ENCODE peak calls at places on chromosomes 3 and 15, in seven cellular contexts. M is foreskin fibroblast, W is adrenal gland, T is progenitor cell of endocrine pancreas, Z is type B pancreatic cell, G is WTC11, N is thoracic aorta. B is an unnamed sample.

GRCh38 chr15:101092867-101093202 is 159.0 kb downstream of the CHSY1 start:
- DNase-seq in W (no peak), N (no peak), Z (no peak), G (no peak), T (no peak), M (no peak), B (no peak)

GRCh38 chr3:88291516-88291915 is 141.8 kb downstream of the C3orf38 start:
- DNase-seq in M (no peak), T (no peak), N (no peak), Z (no peak), G (no peak), W (no peak), B (no peak)

GRCh38 chr3:174101244-174101643 is 703.7 kb downstream of the NLGN1 start:
- DNase-seq in M (no peak), N (no peak), W (no peak), Z (no peak), G (no peak), T (no peak), B (no peak)

GRCh38 chr15:60353245-60353940 is 44.4 kb downstream of the ANXA2 start:
- DNase-seq in W (no peak), G (no peak), M (peak; percentile 64), N (no peak), T (no peak), Z (no peak), B (no peak)

GRCh38 chr3:14920536-14920935 is 26.8 kb upstream of the NR2C2 start:
- DNase-seq in N (no peak), W (no peak), T (no peak), G (no peak), M (no peak), Z (no peak), B (no peak)

GRCh38 chr3:62193586-62194345 is 179.6 kb downstream of the FEZF2 start:
- DNase-seq in N (no peak), Z (no peak), G (no peak), T (no peak), M (no peak), W (no peak), B (no peak)

GRCh38 chr15:74565381-74566085 is 24.5 kb downstream of the ARID3B start:
- DNase-seq in N (no peak), W (no peak), Z (no peak), G (no peak), M (no peak), T (no peak), B (no peak)

GRCh38 chr3:113536627-113537101 is 4.3 kb downstream of the SIDT1 start:
- DNase-seq in G (no peak), N (no peak), T (no peak), W (no peak), Z (no peak), M (peak; percentile 28), B (no peak)

GRCh38 chr3:90184861-90185260 is 1077.4 kb downstream of the EPHA3 start:
- DNase-seq in Z (no peak), N (no peak), G (no peak), M (peak; percentile 70), W (no peak), T (no peak), B (no peak)

GRCh38 chr15:41465822-41466421 is 27.8 kb upstream of the ITPKA start:
- DNase-seq in M (peak; percentile 80), Z (no peak), T (no peak), N (no peak), G (no peak), W (no peak), B (no peak)

GRCh38 chr3:66073464-66074141 is 34.9 kb upstream of the MAGI1 start:
- DNase-seq in T (no peak), G (no peak), N (no peak), Z (no peak), M (no peak), W (no peak), B (no peak)

GRCh38 chr3:100366424-100366823 is 31.9 kb downstream of the NIT2 start:
- DNase-seq in Z (no peak), M (no peak), T (no peak), W (no peak), G (no peak), N (no peak), B (no peak)

GRCh38 chr15:98154863-98155262 is 194.4 kb downstream of the ARRDC4 start:
- DNase-seq in W (no peak), Z (no peak), G (no peak), M (peak; percentile 85), T (no peak), N (no peak), B (no peak)

GRCh38 chr15:44726136-44726535 is 10.2 kb upstream of the TRIM69 start:
- DNase-seq in G (no peak), W (no peak), M (peak; percentile 39), T (no peak), N (no peak), Z (no peak), B (no peak)

GRCh38 chr3:94303897-94304296 is 241.0 kb downstream of the NSUN3 start:
- DNase-seq in W (no peak), T (no peak), M (no peak), Z (no peak), G (peak; percentile 11), N (no peak), B (no peak)

GRCh38 chr3:174403831-174404230 is 455.3 kb upstream of the NAALADL2 start:
- DNase-seq in W (no peak), M (no peak), Z (no peak), N (no peak), G (no peak), T (no peak), B (no peak)

GRCh38 chr3:182501861-182502260 is 291.4 kb upstream of the ATP11B start:
- DNase-seq in G (no peak), W (no peak), N (no peak), Z (no peak), T (no peak), M (no peak), B (no peak)

GRCh38 chr3:123279121-123279520 is 77.4 kb downstream of the SEC22A start:
- DNase-seq in N (no peak), M (no peak), Z (no peak), T (no peak), W (no peak), G (no peak), B (no peak)

GRCh38 chr15:42510258-42511009 is 15.0 kb downstream of the SNAP23 start:
- DNase-seq in W (no peak), G (no peak), T (no peak), Z (no peak), N (no peak), M (no peak), B (no peak)

GRCh38 chr3:24086597-24087369 is 141.7 kb downstream of the NR1D2 start:
- DNase-seq in N (no peak), T (no peak), G (no peak), M (peak; percentile 76), W (no peak), Z (no peak), B (no peak)

GRCh38 chr3:184155644-184156521 is 706 bp downstream of the DVL3 start:
- DNase-seq in M (peak; percentile 60), W (peak; percentile 53), G (peak; percentile 47), N (no peak), Z (no peak), T (no peak), B (peak; percentile 52)

GRCh38 chr15:100925480-100925879 is 6.3 kb downstream of the LRRK1 start:
- DNase-seq in T (no peak), Z (no peak), M (no peak), G (no peak), W (no peak), N (no peak), B (no peak)

GRCh38 chr3:156615592-156616173 is 58.7 kb upstream of the TIPARP start:
- DNase-seq in G (no peak), Z (no peak), T (no peak), W (no peak), N (no peak), M (peak; percentile 86), B (no peak)

GRCh38 chr3:22960326-22960984 is 242.7 kb upstream of the UBE2E2 start:
- DNase-seq in Z (no peak), N (no peak), W (peak; percentile 28), G (peak; percentile 17), T (no peak), M (peak; percentile 75), B (peak; percentile 26)

GRCh38 chr15:36161108-36161507 is 418.3 kb upstream of the CDIN1 start:
- DNase-seq in M (no peak), T (no peak), Z (no peak), N (no peak), G (no peak), W (no peak), B (no peak)

GRCh38 chr15:36156855-36157521 is 422.4 kb upstream of the CDIN1 start:
- DNase-seq in T (no peak), N (no peak), W (no peak), M (peak; percentile 73), Z (no peak), G (peak; percentile 10), B (peak; percentile 27)

GRCh38 chr15:36161781-36162212 is 417.6 kb upstream of the CDIN1 start:
- DNase-seq in W (no peak), G (no peak), Z (no peak), M (peak; percentile 75), N (no peak), T (no peak), B (no peak)
- TF ChIP-seq CTCF in W (no peak), G (no peak), Z (no peak), M (no peak), N (no peak), T (no peak), B (no peak)

DNA sequence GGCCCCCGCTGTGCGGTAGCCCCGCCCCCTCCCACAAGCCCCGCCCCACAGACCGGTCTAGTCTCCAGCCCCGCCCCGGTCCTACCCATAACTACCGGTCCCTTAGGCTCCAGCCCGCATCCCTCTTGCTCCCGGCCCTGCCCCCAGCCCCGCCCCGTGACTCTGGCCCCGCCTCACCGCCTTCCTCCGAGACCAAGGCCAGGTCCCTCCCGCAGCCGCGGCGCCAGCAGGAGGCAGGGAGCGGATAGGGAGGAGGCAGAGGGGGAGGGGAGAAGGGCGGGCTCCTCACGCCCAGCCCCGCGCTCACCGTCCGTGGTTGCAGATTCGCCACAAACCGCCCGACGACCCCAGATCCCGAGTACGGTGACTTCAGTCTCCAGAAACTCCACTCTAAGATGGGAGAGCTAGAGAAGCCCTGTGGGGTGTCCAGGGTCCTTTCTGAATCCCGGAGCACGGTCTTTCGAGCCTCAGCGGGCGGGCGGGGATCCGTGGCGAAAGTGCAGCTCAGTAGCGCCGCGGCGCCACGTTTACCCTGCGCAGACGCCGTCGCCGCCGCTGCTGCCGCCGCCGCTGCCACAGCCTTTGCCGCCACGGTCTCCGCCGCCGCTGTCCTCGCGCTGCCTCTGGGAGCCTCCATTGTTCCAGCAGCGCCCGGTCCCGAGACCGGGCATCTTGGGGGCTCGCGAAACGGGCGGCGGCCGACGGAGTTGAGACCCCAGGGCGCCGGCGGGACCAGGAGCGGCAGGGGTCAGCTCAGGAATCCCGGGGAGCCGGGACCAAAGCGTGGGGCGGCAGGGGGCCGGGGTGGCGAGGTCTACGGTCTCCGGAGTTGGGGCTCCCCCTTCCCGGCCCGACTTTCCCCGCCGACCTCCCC is at the start of gene BRPF1:
- DNase-seq in Z (peak; percentile 100), W (peak; percentile 100), N (peak; percentile 100), T (peak; percentile 98), M (peak; percentile 100), G (peak; percentile 99), B (peak; percentile 99)
- TF ChIP-seq CTCF in Z (no peak), W (no peak), N (peak; percentile 19), T (no peak), M (no peak), G (no peak), B (no peak)

GRCh38 chr3:36488077-36488789 is 107.9 kb downstream of the STAC start:
- DNase-seq in W (no peak), G (no peak), T (no peak), M (no peak), N (no peak), Z (no peak), B (no peak)
- TF ChIP-seq CTCF in W (no peak), G (no peak), T (no peak), M (no peak), N (no peak), Z (no peak), B (no peak)

GRCh38 chr3:187952849-187953248 is 201.1 kb upstream of the LPP start:
- DNase-seq in T (no peak), G (no peak), W (no peak), M (no peak), Z (no peak), N (no peak), B (no peak)
- TF ChIP-seq CTCF in T (no peak), G (no peak), W (no peak), M (no peak), Z (no peak), N (no peak), B (no peak)

B was measured in glutamatergic neuron.